ENCODE peak calls at places on chromosome 17, in eight cellular contexts. E, P, B, G, J, N, R and U are unnamed samples.

GRCh38 chr17:77428901-77429734 is 288.3 kb downstream of the SEC14L1 start:
- DNase-seq in N (no peak), J (no peak), E (no peak), P (no peak), R (no peak), G (no peak), B (no peak), U (no peak)

GRCh38 chr17:78981010-78981888 is 1.5 kb upstream of the LGALS3BP start:
- DNase-seq in R (no peak), J (no peak), P (no peak), G (no peak), B (no peak), N (no peak), E (no peak), U (no peak)

GRCh38 chr17:57466042-57466471 is 209.7 kb downstream of the MSI2 start:
- DNase-seq in B (peak; percentile 20), P (no peak), G (no peak), J (no peak), N (no peak), E (no peak), R (no peak), U (no peak)

GRCh38 chr17:40827746-40828453 is 5.5 kb upstream of the KRT10 start:
- DNase-seq in G (no peak), B (no peak), N (no peak), J (no peak), E (no peak), R (no peak), P (no peak), U (no peak)

GRCh38 chr17:79532107-79532790 is 78.6 kb downstream of the RBFOX3 start:
- DNase-seq in G (no peak), E (no peak), P (no peak), N (no peak), J (no peak), R (no peak), B (no peak), U (no peak)

GRCh38 chr17:75524971-75525805 is at the start of gene LLGL2:
- DNase-seq in G (peak; percentile 11), J (peak; percentile 94), R (peak; percentile 82), N (peak; percentile 86), P (peak; percentile 38), B (peak; percentile 91), E (no peak), U (peak; percentile 78)

GRCh38 chr17:73227944-73228343 is 33.7 kb downstream of the CPSF4L start:
- DNase-seq in R (no peak), P (no peak), N (no peak), J (no peak), B (no peak), E (no peak), G (no peak), U (no peak)

GRCh38 chr17:66989579-66989978 is 25.1 kb downstream of the CACNG4 start:
- DNase-seq in P (no peak), E (no peak), R (no peak), J (no peak), G (no peak), N (no peak), B (no peak), U (no peak)

GRCh38 chr17:63366238-63366561 is 79.9 kb downstream of the CYB561 start:
- DNase-seq in N (no peak), B (no peak), R (no peak), E (no peak), G (no peak), J (no peak), P (no peak), U (no peak)

GRCh38 chr17:69761767-69762321 is 313.2 kb upstream of the KCNJ16 start:
- DNase-seq in G (peak; percentile 99), E (peak; percentile 42), N (no peak), B (no peak), R (no peak), P (no peak), J (no peak), U (no peak)

GRCh38 chr17:81039096-81039495 is 4.1 kb downstream of the BAIAP2 start:
- DNase-seq in B (no peak), G (no peak), P (no peak), R (peak; percentile 8), E (no peak), J (no peak), N (no peak), U (no peak)

GRCh38 chr17:79519601-79520000 is 91.2 kb downstream of the RBFOX3 start:
- DNase-seq in N (no peak), R (no peak), B (no peak), P (no peak), G (no peak), J (no peak), E (no peak), U (no peak)

GRCh38 chr17:66431910-66432309 is 129.5 kb downstream of the PRKCA start:
- DNase-seq in E (peak; percentile 31), G (peak; percentile 92), R (no peak), N (no peak), J (no peak), B (no peak), P (no peak), U (no peak)

GRCh38 chr17:1980665-1981250 is 44.4 kb downstream of the RTN4RL1 start:
- DNase-seq in R (no peak), G (no peak), E (no peak), J (no peak), P (no peak), B (no peak), N (no peak), U (no peak)

GRCh38 chr17:79752175-79752574 is 21.4 kb downstream of the ENPP7 start:
- DNase-seq in G (no peak), P (no peak), B (no peak), E (no peak), J (no peak), N (no peak), R (peak; percentile 47), U (no peak)

GRCh38 chr17:15981208-15981607 is 18.3 kb downstream of the ZSWIM7 start:
- DNase-seq in E (no peak), B (no peak), N (no peak), P (no peak), G (no peak), R (no peak), J (no peak), U (no peak)

GRCh38 chr17:36933174-36934143 is 3.8 kb upstream of the LHX1 start:
- DNase-seq in P (no peak), B (no peak), E (no peak), G (no peak), N (peak; percentile 41), R (no peak), J (no peak), U (no peak)

GRCh38 chr17:13601317-13601775 is 383 bp downstream of the HS3ST3A1 start:
- DNase-seq in E (no peak), P (no peak), B (no peak), G (no peak), R (no peak), N (no peak), J (peak; percentile 32), U (no peak)

GRCh38 chr17:49101054-49101534 is 31.5 kb upstream of the B4GALNT2 start:
- DNase-seq in R (no peak), E (no peak), P (no peak), G (peak; percentile 86), J (no peak), B (no peak), N (no peak), U (no peak)

GRCh38 chr17:63405741-63406261 is 40.3 kb downstream of the CYB561 start:
- DNase-seq in B (peak; percentile 41), N (peak; percentile 37), R (no peak), G (peak; percentile 92), P (no peak), E (no peak), J (no peak), U (no peak)

GRCh38 chr17:1275962-1276736 is 3.3 kb upstream of the TRARG1 start:
- DNase-seq in G (peak; percentile 27), R (peak; percentile 58), J (peak; percentile 77), N (peak; percentile 73), P (peak; percentile 59), B (no peak), E (no peak), U (peak; percentile 62)

GRCh38 chr17:41211845-41212466 is 14.5 kb upstream of the KRTAP9-2 start:
- DNase-seq in E (no peak), R (no peak), B (peak; percentile 78), J (no peak), P (no peak), G (peak; percentile 73), N (no peak), U (no peak)

GRCh38 chr17:8332688-8333087 is 7.0 kb upstream of the ODF4 start:
- DNase-seq in E (no peak), N (no peak), J (no peak), R (no peak), P (no peak), B (no peak), G (no peak), U (no peak)

GRCh38 chr17:40687106-40687505 is 16.4 kb downstream of the KRT24 start:
- DNase-seq in R (no peak), P (no peak), J (no peak), N (no peak), E (no peak), G (no peak), B (peak; percentile 42), U (no peak)

GRCh38 chr17:37506678-37507077 is 17.0 kb downstream of the DUSP14 start:
- DNase-seq in P (no peak), N (no peak), E (no peak), J (peak; percentile 63), B (peak; percentile 22), R (no peak), G (peak; percentile 47), U (no peak)

GRCh38 chr17:59845595-59846390 is 47.0 kb downstream of the TUBD1 start:
- DNase-seq in J (no peak), B (peak; percentile 51), E (no peak), N (no peak), P (no peak), R (no peak), G (peak; percentile 89), U (no peak)

GRCh38 chr17:7351665-7352558 is at the start of gene KCTD11:
- DNase-seq in B (no peak), J (peak; percentile 85), R (peak; percentile 66), G (peak; percentile 88), N (peak; percentile 69), P (no peak), E (peak; percentile 52), U (peak; percentile 80)

GRCh38 chr17:65558311-65558682 is 3.2 kb downstream of the AXIN2 start:
- DNase-seq in G (no peak), J (no peak), R (no peak), E (no peak), N (no peak), B (no peak), P (no peak), U (no peak)

GRCh38 chr17:29019475-29020181 is 13.8 kb upstream of the SEZ6 start:
- DNase-seq in J (no peak), N (no peak), P (no peak), R (no peak), E (no peak), B (peak; percentile 80), G (no peak), U (no peak)

GRCh38 chr17:78314683-78315354 is 45.1 kb downstream of the SOCS3 start:
- DNase-seq in B (no peak), R (no peak), J (no peak), P (no peak), G (no peak), N (no peak), E (no peak), U (no peak)